ENCODE peak calls at places on chromosomes 12 and 14, in four cellular contexts. One of them, this sample, is unnamed. For H3K4me1, the result is how much of the 10 kb centered on the place peaks cover.

GRCh38 chr12:104999347-104999685 is 13.2 kb downstream of the NOPCHAP1 start:
- DNase-seq in gastrocnemius medialis: no peak
- DNase-seq in lower lobe of right lung: no peak
- DNase-seq in psoas muscle: no peak
- DNase-seq in this sample: no peak

GRCh38 chr14:61403411-61403810 is 82.0 kb downstream of the PRKCH start:
- DNase-seq in gastrocnemius medialis: no peak
- DNase-seq in lower lobe of right lung: no peak
- DNase-seq in psoas muscle: no peak
- DNase-seq in this sample: no peak

GRCh38 chr12:106010746-106011145 is 128.0 kb downstream of the NUAK1 start:
- DNase-seq in gastrocnemius medialis: no peak
- DNase-seq in lower lobe of right lung: no peak
- DNase-seq in psoas muscle: no peak
- DNase-seq in this sample: no peak

GRCh38 chr14:24058260-24058950 is 6.6 kb downstream of the CARMIL3 start:
- DNase-seq in gastrocnemius medialis: peak
- DNase-seq in lower lobe of right lung: no peak
- DNase-seq in psoas muscle: peak
- DNase-seq in this sample: peak

GRCh38 chr12:5015711-5016492 is 27.8 kb upstream of the KCNA5 start:
- DNase-seq in gastrocnemius medialis: no peak
- DNase-seq in lower lobe of right lung: no peak
- DNase-seq in psoas muscle: no peak
- DNase-seq in this sample: no peak

GRCh38 chr12:51085757-51086156 is 2.4 kb upstream of the CSRNP2 start:
- DNase-seq in gastrocnemius medialis: no peak
- DNase-seq in lower lobe of right lung: no peak
- DNase-seq in psoas muscle: no peak
- DNase-seq in this sample: no peak

GRCh38 chr14:91252901-91253794 is 8.6 kb upstream of the GPR68 start:
- DNase-seq in gastrocnemius medialis: no peak
- DNase-seq in lower lobe of right lung: peak
- DNase-seq in psoas muscle: no peak
- DNase-seq in this sample: no peak

GRCh38 chr12:94678849-94679248 is 28.5 kb upstream of the TMCC3 start:
- DNase-seq in gastrocnemius medialis: no peak
- DNase-seq in lower lobe of right lung: no peak
- DNase-seq in psoas muscle: no peak
- DNase-seq in this sample: no peak

GRCh38 chr12:114335607-114336006 is 70.3 kb downstream of the TBX5 start:
- DNase-seq in gastrocnemius medialis: no peak
- DNase-seq in lower lobe of right lung: no peak
- DNase-seq in psoas muscle: no peak
- DNase-seq in this sample: no peak

GRCh38 chr12:7645395-7646177 is 20.1 kb downstream of the APOBEC1 start:
- DNase-seq in gastrocnemius medialis: no peak
- DNase-seq in lower lobe of right lung: no peak
- DNase-seq in psoas muscle: no peak
- DNase-seq in this sample: no peak

GRCh38 chr14:57846631-57847030 is 19.3 kb downstream of the SLC35F4 start:
- DNase-seq in gastrocnemius medialis: no peak
- DNase-seq in lower lobe of right lung: no peak
- DNase-seq in psoas muscle: no peak
- DNase-seq in this sample: no peak

GRCh38 chr12:22285871-22286270 is 48.6 kb downstream of the ST8SIA1 start:
- DNase-seq in gastrocnemius medialis: no peak
- DNase-seq in lower lobe of right lung: no peak
- DNase-seq in psoas muscle: no peak
- DNase-seq in this sample: no peak

GRCh38 chr14:75168586-75169335 is 7.7 kb downstream of the TMED10 start:
- DNase-seq in gastrocnemius medialis: no peak
- DNase-seq in lower lobe of right lung: no peak
- DNase-seq in psoas muscle: no peak
- DNase-seq in this sample: no peak
- H3K4me1 ChIP-seq in gastrocnemius medialis: half or more
- H3K4me1 ChIP-seq in lower lobe of right lung: half or more
- H3K4me1 ChIP-seq in psoas muscle: half or more
- H3K4me1 ChIP-seq in this sample: under half

DNA sequence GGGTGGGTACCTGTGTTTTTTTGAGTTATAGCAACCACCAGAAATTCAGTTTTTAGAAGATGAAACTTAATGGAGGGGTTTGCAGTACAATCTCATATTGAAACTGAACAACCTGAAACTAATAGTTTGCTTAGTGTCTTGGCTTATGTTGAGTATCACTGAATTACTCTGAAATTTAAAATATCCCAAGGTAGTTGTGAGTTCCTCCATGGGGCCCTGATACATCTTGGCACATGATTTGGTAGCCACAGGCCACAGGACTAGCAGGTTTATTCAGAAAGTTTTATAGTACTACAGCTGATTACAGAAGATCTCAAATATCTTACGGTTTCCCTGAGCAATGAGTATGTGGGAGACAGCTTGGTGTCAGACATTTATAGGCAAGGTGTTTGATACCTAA is 10.4 kb downstream of the PTGES3 start:
- DNase-seq in gastrocnemius medialis: no peak
- DNase-seq in lower lobe of right lung: no peak
- DNase-seq in psoas muscle: no peak
- DNase-seq in this sample: no peak
- H3K4me3 ChIP-seq in gastrocnemius medialis: no peak
- H3K4me3 ChIP-seq in lower lobe of right lung: no peak
- H3K4me3 ChIP-seq in psoas muscle: no peak
- H3K4me3 ChIP-seq in this sample: no peak

GRCh38 chr12:111596985-111597730 is 2.0 kb downstream of the ATXN2 start:
- DNase-seq in gastrocnemius medialis: peak
- DNase-seq in lower lobe of right lung: peak
- DNase-seq in psoas muscle: peak
- DNase-seq in this sample: no peak
- H3K27ac ChIP-seq in gastrocnemius medialis: peak
- H3K27ac ChIP-seq in lower lobe of right lung: peak
- H3K27ac ChIP-seq in psoas muscle: peak
- H3K27ac ChIP-seq in this sample: peak

GRCh38 chr14:103868242-103868897 is 21.0 kb upstream of the PPP1R13B start:
- DNase-seq in gastrocnemius medialis: no peak
- DNase-seq in lower lobe of right lung: no peak
- DNase-seq in psoas muscle: no peak
- DNase-seq in this sample: no peak
- H3K4me1 ChIP-seq in gastrocnemius medialis: under half
- H3K4me1 ChIP-seq in lower lobe of right lung: under half
- H3K4me1 ChIP-seq in psoas muscle: under half
- H3K4me1 ChIP-seq in this sample: under half

DNA sequence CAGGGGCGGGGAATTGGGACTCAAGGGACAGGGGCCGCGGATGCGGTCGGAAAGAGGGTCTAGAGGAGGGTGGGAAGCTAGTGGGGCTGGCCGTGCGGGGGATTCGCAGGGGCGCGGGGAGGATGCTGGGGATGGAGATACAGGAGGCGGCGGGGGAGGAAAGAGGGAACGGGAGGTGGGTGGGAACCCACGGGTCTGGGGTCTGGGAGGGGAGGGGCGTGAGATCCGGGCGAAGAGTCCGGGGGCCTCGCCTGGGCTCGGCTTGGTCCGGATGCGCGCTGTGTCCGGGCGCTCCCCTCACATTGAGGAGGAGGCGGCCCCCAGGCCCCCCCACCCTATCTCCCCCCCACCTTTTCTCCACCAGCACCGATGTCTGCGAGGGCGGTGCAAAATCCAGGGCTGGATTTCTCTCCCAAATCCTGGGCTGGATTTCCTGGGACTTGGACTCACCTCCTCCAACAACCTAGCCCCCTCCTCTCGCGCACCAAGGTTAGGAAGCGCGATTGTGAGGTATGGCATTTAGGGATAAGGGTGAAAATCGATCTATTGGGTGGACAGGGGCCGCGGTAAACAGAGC is at the start of gene AGAP2:
- DNase-seq in gastrocnemius medialis: no peak
- DNase-seq in lower lobe of right lung: no peak
- DNase-seq in psoas muscle: no peak
- DNase-seq in this sample: no peak
- H3K4me3 ChIP-seq in gastrocnemius medialis: peak
- H3K4me3 ChIP-seq in lower lobe of right lung: peak
- H3K4me3 ChIP-seq in psoas muscle: peak
- H3K4me3 ChIP-seq in this sample: peak

GRCh38 chr14:69079747-69080146 is 73.2 kb downstream of the DCAF5 start:
- DNase-seq in gastrocnemius medialis: no peak
- DNase-seq in lower lobe of right lung: no peak
- DNase-seq in psoas muscle: no peak
- DNase-seq in this sample: no peak

GRCh38 chr14:69079188-69079742 is 73.7 kb downstream of the DCAF5 start:
- DNase-seq in gastrocnemius medialis: no peak
- DNase-seq in lower lobe of right lung: no peak
- DNase-seq in psoas muscle: no peak
- DNase-seq in this sample: no peak

GRCh38 chr14:69083181-69083580 is 69.7 kb downstream of the DCAF5 start:
- DNase-seq in gastrocnemius medialis: no peak
- DNase-seq in lower lobe of right lung: no peak
- DNase-seq in psoas muscle: no peak
- DNase-seq in this sample: no peak

GRCh38 chr14:69084023-69084422 is 68.9 kb downstream of the DCAF5 start:
- DNase-seq in gastrocnemius medialis: no peak
- DNase-seq in lower lobe of right lung: no peak
- DNase-seq in psoas muscle: no peak
- DNase-seq in this sample: no peak

GRCh38 chr14:69081271-69081670 is 71.6 kb downstream of the DCAF5 start:
- DNase-seq in gastrocnemius medialis: no peak
- DNase-seq in lower lobe of right lung: no peak
- DNase-seq in psoas muscle: no peak
- DNase-seq in this sample: no peak
- H3K27ac ChIP-seq in gastrocnemius medialis: no peak
- H3K27ac ChIP-seq in lower lobe of right lung: no peak
- H3K27ac ChIP-seq in psoas muscle: no peak
- H3K27ac ChIP-seq in this sample: no peak

DNA sequence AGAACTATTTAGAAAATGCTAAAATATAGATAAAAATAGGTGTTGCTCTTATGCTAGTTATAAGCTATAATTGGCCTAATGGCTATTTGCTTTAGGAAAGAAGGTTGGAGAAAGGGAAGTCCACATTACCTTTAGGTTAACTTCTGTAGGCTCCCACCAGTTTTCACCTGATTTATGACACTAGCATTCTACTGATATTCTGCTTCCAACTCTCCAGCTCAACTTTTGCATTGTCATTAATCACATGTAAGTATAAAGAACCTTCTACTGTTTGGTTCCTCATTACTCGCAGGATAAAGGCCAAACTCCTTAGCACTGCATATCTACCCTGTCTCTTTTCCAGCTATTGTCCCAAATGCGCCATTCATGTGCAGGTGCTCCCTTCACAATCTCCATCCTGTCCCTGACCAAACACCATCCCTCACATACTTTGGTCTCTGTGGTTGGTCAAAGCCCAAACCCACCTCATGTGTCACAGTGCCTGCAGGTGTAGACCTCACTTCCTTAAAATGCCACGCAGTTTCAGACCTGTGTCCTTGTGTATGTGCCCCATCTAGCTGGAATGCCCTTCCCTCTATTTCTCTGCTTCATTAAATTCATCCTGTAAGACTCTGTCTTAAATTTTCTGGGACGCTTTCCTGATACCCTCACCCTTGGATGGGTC is 3.3 kb downstream of the DDHD1 start:
- DNase-seq in gastrocnemius medialis: no peak
- DNase-seq in lower lobe of right lung: no peak
- DNase-seq in psoas muscle: no peak
- DNase-seq in this sample: no peak
- H3K4me1 ChIP-seq in gastrocnemius medialis: under half
- H3K4me1 ChIP-seq in lower lobe of right lung: under half
- H3K4me1 ChIP-seq in psoas muscle: under half
- H3K4me1 ChIP-seq in this sample: under half

DNA sequence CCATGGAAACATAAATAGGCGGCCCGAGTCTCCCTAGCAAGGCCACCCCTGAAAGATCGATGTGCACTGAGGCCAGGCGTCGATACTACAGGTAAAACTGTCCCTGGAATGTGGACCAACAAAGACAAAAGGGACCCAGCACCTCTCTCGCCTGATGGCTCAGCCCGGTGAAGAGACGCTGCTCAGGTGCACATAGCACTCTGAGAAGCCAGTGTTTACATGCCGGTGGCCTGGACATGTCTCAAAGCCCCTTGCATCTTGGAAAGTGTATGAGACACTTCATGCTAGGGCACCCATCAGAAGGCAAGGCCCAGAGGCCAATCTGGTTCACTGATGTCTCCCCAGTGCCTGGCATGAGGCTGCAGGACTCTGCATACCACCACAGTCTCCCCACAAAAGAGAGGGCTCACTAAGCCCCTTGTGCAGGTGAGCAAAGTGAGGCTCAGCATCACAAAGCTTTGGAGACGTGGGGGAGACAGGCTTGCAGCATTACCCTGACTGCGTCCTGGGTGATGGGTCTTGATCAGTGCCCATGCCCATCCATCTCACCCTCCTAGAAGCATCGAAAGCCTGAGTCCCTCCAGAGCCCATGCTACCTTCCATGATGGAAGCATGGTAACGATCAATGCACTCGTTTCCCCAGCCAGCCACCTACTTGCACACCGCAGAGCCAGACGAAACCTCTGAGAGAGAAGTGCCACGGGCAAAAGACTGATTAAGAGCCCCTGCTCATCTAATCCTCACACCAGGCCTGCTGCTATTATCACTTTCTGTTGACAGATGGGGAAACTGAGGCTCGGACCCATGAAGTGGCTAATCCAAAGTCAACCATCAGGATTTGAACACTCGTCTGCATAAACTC is 16.1 kb downstream of the BCL11B start:
- DNase-seq in gastrocnemius medialis: no peak
- DNase-seq in lower lobe of right lung: no peak
- DNase-seq in psoas muscle: no peak
- DNase-seq in this sample: no peak
- H3K4me3 ChIP-seq in gastrocnemius medialis: no peak
- H3K4me3 ChIP-seq in lower lobe of right lung: no peak
- H3K4me3 ChIP-seq in psoas muscle: no peak
- H3K4me3 ChIP-seq in this sample: no peak